ENCODE peak calls at places on chromosome 14, in four cellular contexts. One of them, this sample, is unnamed.

GRCh38 chr14:49907186-49907585 is 14.3 kb downstream of the ARF6 start:
- DNase-seq in H1: no peak
- DNase-seq in GM23338: no peak
- DNase-seq in K562: no peak
- DNase-seq in this sample: no peak

GRCh38 chr14:68548194-68549056 is 244.4 kb downstream of the ZFP36L1 start:
- DNase-seq in H1: peak
- DNase-seq in GM23338: peak
- DNase-seq in K562: no peak
- DNase-seq in this sample: no peak

GRCh38 chr14:28754209-28754985 is 12.2 kb upstream of the FOXG1 start:
- DNase-seq in H1: no peak
- DNase-seq in GM23338: peak
- DNase-seq in K562: peak
- DNase-seq in this sample: peak

GRCh38 chr14:65103150-65103760 is 938 bp upstream of the MAX start:
- DNase-seq in H1: no peak
- DNase-seq in GM23338: peak
- DNase-seq in K562: no peak
- DNase-seq in this sample: no peak

GRCh38 chr14:23432946-23433345 is 2.5 kb downstream of the MYH7 start:
- DNase-seq in H1: no peak
- DNase-seq in GM23338: no peak
- DNase-seq in K562: no peak
- DNase-seq in this sample: no peak

GRCh38 chr14:71135496-71135895 is 228.2 kb downstream of the PCNX1 start:
- DNase-seq in H1: peak
- DNase-seq in GM23338: no peak
- DNase-seq in K562: no peak
- DNase-seq in this sample: no peak

GRCh38 chr14:96038920-96039632 is at the start of gene C14orf132:
- DNase-seq in H1: peak
- DNase-seq in GM23338: peak
- DNase-seq in K562: peak
- DNase-seq in this sample: peak

GRCh38 chr14:68363841-68364711 is 428.8 kb downstream of the ZFP36L1 start:
- DNase-seq in H1: peak
- DNase-seq in GM23338: peak
- DNase-seq in K562: no peak
- DNase-seq in this sample: peak

GRCh38 chr14:70714055-70714550 is 72.4 kb downstream of the TTC9 start:
- DNase-seq in H1: peak
- DNase-seq in GM23338: peak
- DNase-seq in K562: peak
- DNase-seq in this sample: peak

GRCh38 chr14:72545411-72546311 is 348.2 kb downstream of the DPF3 start:
- DNase-seq in H1: no peak
- DNase-seq in GM23338: no peak
- DNase-seq in K562: no peak
- DNase-seq in this sample: no peak

GRCh38 chr14:83291716-83292115 is 1758.1 kb upstream of the SEL1L start:
- DNase-seq in H1: no peak
- DNase-seq in GM23338: no peak
- DNase-seq in K562: no peak
- DNase-seq in this sample: no peak

GRCh38 chr14:24417832-24418491 is 11.5 kb downstream of the CBLN3 start:
- DNase-seq in H1: no peak
- DNase-seq in GM23338: no peak
- DNase-seq in K562: no peak
- DNase-seq in this sample: no peak

GRCh38 chr14:101973356-101973755 is 9.0 kb downstream of the DYNC1H1 start:
- DNase-seq in H1: no peak
- DNase-seq in GM23338: no peak
- DNase-seq in K562: no peak
- DNase-seq in this sample: no peak

GRCh38 chr14:31127690-31128089 is 79.9 kb downstream of the HECTD1 start:
- DNase-seq in H1: no peak
- DNase-seq in GM23338: no peak
- DNase-seq in K562: no peak
- DNase-seq in this sample: no peak

GRCh38 chr14:55446127-55446736 is 5.8 kb upstream of the TBPL2 start:
- DNase-seq in H1: peak
- DNase-seq in GM23338: peak
- DNase-seq in K562: peak
- DNase-seq in this sample: peak

DNA sequence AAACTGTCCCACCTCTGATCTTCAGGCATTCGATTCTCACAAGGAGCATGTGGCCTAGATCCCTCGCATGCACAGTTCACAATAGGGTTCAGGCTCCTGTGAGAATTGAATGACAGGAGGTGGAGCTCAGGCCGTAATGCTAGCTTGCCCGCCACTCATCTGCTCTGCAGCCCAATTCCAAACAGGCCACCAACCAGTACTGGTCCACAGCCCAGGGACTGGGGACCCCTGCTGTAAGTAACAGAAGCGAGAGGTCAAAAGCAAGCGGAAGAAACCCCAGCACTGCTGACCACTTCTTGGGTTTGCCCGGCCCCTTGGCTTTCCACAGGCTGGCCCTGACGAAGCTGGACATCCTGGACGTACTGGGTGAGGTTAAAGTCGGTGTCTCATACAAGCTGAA is 8.5 kb upstream of the SIVA1 start:
- DNase-seq in H1: no peak
- DNase-seq in GM23338: no peak
- DNase-seq in K562: no peak
- DNase-seq in this sample: no peak
- TF ChIP-seq CREB1 in H1: no peak
- TF ChIP-seq CREB1 in GM23338: no peak
- TF ChIP-seq CREB1 in K562: no peak
- TF ChIP-seq CREB1 in this sample: no peak

DNA sequence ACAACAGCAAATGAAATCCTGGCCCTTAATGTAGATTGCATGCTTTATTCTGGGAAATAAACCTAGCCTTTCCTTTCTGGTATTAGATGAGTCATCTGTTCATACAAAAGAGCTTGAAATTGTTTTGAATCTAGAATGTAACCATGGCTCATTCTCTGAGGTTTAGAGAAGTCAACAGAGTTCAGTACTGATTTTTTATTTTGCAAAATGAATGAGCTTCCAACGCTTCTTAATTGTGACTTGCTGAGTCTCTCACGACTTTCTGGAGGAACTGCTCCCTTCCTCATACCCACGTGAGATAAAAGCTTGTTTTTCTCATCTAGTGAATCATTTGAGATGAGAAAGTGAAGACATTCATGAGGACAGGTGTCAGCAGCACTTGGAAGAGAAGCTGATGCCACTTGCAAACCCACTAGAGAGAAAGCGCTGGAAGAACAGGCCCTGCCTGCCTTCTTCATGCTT is 509.6 kb downstream of the VRK1 start:
- DNase-seq in H1: no peak
- DNase-seq in GM23338: no peak
- DNase-seq in K562: no peak
- DNase-seq in this sample: no peak
- TF ChIP-seq CREB1 in H1: no peak
- TF ChIP-seq CREB1 in GM23338: no peak
- TF ChIP-seq CREB1 in K562: no peak
- TF ChIP-seq CREB1 in this sample: no peak

GRCh38 chr14:104476437-104476836 is 103.1 kb upstream of the C14orf180 start:
- DNase-seq in H1: no peak
- DNase-seq in GM23338: no peak
- DNase-seq in K562: no peak
- DNase-seq in this sample: no peak
- TF ChIP-seq CREB1 in H1: no peak
- TF ChIP-seq CREB1 in GM23338: no peak
- TF ChIP-seq CREB1 in K562: no peak
- TF ChIP-seq CREB1 in this sample: no peak

GRCh38 chr14:100306256-100306505 is at the start of gene SLC25A29:
- DNase-seq in H1: no peak
- DNase-seq in GM23338: no peak
- DNase-seq in K562: no peak
- DNase-seq in this sample: peak
- TF ChIP-seq CREB1 in H1: no peak
- TF ChIP-seq CREB1 in GM23338: no peak
- TF ChIP-seq CREB1 in K562: no peak
- TF ChIP-seq CREB1 in this sample: no peak

DNA sequence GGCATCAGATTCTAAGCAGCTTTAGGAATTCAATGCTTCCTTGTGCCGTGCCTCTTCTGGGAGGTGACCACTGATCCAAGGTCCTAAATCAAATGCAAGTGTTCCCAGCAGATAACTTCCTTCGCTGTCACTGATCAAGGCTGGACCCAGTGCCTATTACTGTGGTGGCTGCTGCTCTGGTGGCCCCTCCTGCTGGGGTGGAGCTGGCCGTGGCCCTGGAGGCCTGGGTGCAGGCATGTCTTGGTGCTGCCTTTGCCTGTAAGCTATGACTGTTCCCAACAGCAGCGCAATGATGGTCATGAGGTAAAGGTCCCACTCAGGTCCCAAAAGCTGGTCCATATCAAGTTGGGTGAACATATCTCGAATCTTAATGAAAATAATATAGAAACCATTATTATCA is 56.8 kb downstream of the SEL1L start:
- DNase-seq in H1: no peak
- DNase-seq in GM23338: no peak
- DNase-seq in K562: no peak
- DNase-seq in this sample: no peak
- TF ChIP-seq CREB1 in H1: no peak
- TF ChIP-seq CREB1 in GM23338: no peak
- TF ChIP-seq CREB1 in K562: no peak
- TF ChIP-seq CREB1 in this sample: no peak

DNA sequence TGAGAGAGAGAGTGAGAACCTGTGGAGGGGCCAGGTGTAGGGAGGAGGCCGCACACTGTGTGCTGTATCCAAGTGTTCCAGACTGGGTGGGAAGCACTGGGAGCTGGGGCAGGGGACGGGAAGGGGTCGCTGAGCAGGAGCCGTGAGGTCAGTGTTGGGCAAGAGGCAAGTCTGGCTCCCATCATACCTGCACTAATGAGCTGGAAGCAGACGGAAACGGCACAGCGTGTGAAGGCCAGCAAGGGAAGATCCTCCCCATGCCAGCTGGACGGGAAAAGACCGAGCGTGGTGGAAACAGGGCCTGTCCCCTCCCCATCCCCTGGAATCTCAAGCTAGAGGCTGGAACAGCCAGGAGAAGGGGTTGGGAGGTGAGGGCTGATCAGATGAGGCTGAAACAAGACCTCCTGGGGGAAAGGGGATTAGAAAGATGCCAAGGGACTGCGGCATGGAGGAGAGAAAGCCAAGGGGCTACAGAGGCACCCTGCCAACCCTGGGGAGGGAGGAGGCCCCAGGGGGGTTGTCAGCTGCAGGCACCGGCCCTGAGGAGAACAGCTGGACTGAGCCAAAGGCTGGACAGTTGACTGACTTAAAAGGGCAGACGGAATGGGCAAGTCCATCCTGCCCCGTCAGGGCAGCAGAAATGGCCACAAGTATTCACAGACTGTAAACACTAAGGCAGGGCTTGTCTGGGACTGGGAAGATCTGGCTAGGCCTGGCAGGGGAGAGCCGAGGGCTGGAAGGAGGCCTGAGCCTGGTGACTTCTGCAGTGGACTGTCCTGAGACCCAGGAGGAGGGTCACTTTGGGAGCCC is 19.0 kb upstream of the LTBP2 start:
- DNase-seq in H1: no peak
- DNase-seq in GM23338: no peak
- DNase-seq in K562: no peak
- DNase-seq in this sample: no peak
- TF ChIP-seq CREB1 in H1: no peak
- TF ChIP-seq CREB1 in GM23338: no peak
- TF ChIP-seq CREB1 in K562: no peak
- TF ChIP-seq CREB1 in this sample: no peak

This sample was measured in WTC11.